ENCODE peak calls at places on chromosomes 4 and X, in six cellular contexts. Z is AG09319; U is cardiac muscle cell; T is type B pancreatic cell; L is CD4-positive, alpha-beta T cell; S is cardiac fibroblast. V is an unnamed sample.

GRCh38 chr4:128403586-128403985 is 116.0 kb upstream of the PGRMC2 start:
- DNase-seq in Z (no peak), U (no peak), T (no peak), L (no peak), S (no peak), V (no peak)

GRCh38 chr4:149980941-149981340 is 97.3 kb upstream of the DCLK2 start:
- DNase-seq in Z (no peak), U (peak; percentile 70), T (no peak), L (peak; percentile 13), S (peak; percentile 74), V (peak; percentile 67)

GRCh38 chr4:38119663-38120374 is 159.6 kb downstream of the PTTG2 start:
- DNase-seq in Z (peak; percentile 59), U (peak; percentile 62), T (no peak), L (no peak), S (peak; percentile 57), V (no peak)

GRCh38 chrX:106300239-106300638 is 132.1 kb downstream of the PWWP3B start:
- DNase-seq in Z (no peak), U (no peak), T (no peak), L (no peak), S (peak; percentile 15), V (no peak)

GRCh38 chrX:28586891-28587635 is at the start of gene IL1RAPL1:
- DNase-seq in Z (no peak), U (peak; percentile 81), T (no peak), L (no peak), S (peak; percentile 65), V (no peak)

GRCh38 chrX:103565752-103566151 is 19.6 kb upstream of the TCEAL4 start:
- DNase-seq in Z (no peak), U (peak; percentile 80), T (no peak), L (no peak), S (peak; percentile 59), V (no peak)

GRCh38 chr4:99722662-99723061 is 65.0 kb upstream of the C4orf54 start:
- DNase-seq in Z (no peak), U (peak; percentile 5), T (no peak), L (no peak), S (peak; percentile 24), V (no peak)

GRCh38 chr4:167622481-167623240 is 388.4 kb upstream of the SPOCK3 start:
- DNase-seq in Z (no peak), U (peak; percentile 74), T (peak; percentile 77), L (no peak), S (peak; percentile 73), V (peak; percentile 83)

GRCh38 chr4:13162886-13163285 is 321.3 kb downstream of the RAB28 start:
- DNase-seq in Z (no peak), U (peak; percentile 22), T (no peak), L (no peak), S (no peak), V (no peak)

GRCh38 chrX:76815754-76816153 is 388.2 kb downstream of the MAGEE1 start:
- DNase-seq in Z (no peak), U (no peak), T (no peak), L (no peak), S (no peak), V (no peak)

GRCh38 chr4:52098618-52099017 is 47.5 kb downstream of the SPATA18 start:
- DNase-seq in Z (no peak), U (no peak), T (no peak), L (no peak), S (no peak), V (no peak)

GRCh38 chr4:28481565-28481964 is 1620.9 kb downstream of the STIM2 start:
- DNase-seq in Z (no peak), U (no peak), T (no peak), L (no peak), S (no peak), V (no peak)

GRCh38 chrX:115892787-115893671 is 277.5 kb upstream of the AGTR2 start:
- DNase-seq in Z (peak; percentile 36), U (peak; percentile 45), T (peak; percentile 60), L (no peak), S (peak; percentile 28), V (no peak)

GRCh38 chrX:16140448-16140847 is 17.1 kb downstream of the GRPR start:
- DNase-seq in Z (no peak), U (no peak), T (no peak), L (no peak), S (no peak), V (no peak)

GRCh38 chr4:5205981-5206380 is 154.7 kb downstream of the STK32B start:
- DNase-seq in Z (no peak), U (no peak), T (no peak), L (no peak), S (no peak), V (no peak)

GRCh38 chrX:116232833-116233232 is 62.3 kb downstream of the AGTR2 start:
- DNase-seq in Z (peak; percentile 10), U (peak; percentile 81), T (no peak), L (no peak), S (peak; percentile 84), V (no peak)

GRCh38 chr4:113332701-113333100 is 283.2 kb downstream of the ANK2 start:
- DNase-seq in Z (no peak), U (no peak), T (no peak), L (no peak), S (no peak), V (no peak)

GRCh38 chrX:71637253-71637618 is 18.9 kb upstream of the CXCR3 start:
- DNase-seq in Z (no peak), U (no peak), T (no peak), L (no peak), S (peak; percentile 51), V (no peak)

GRCh38 chr4:111501946-111502345 is 643.3 kb upstream of the FAM241A start:
- DNase-seq in Z (no peak), U (no peak), T (no peak), L (no peak), S (no peak), V (no peak)

GRCh38 chr4:89757154-89757723 is 79.7 kb downstream of the SNCA start:
- DNase-seq in Z (no peak), U (no peak), T (no peak), L (no peak), S (no peak), V (no peak)

GRCh38 chr4:86977621-86978184 is 42.9 kb downstream of the AFF1 start:
- DNase-seq in Z (no peak), U (peak; percentile 53), T (no peak), L (no peak), S (peak; percentile 80), V (no peak)

GRCh38 chr4:85478576-85478975 is 3.6 kb downstream of the ARHGAP24 start:
- DNase-seq in Z (no peak), U (peak; percentile 77), T (no peak), L (no peak), S (peak; percentile 70), V (no peak)

GRCh38 chrX:15512401-15512965 is 11.9 kb downstream of the BMX start:
- DNase-seq in Z (no peak), U (no peak), T (no peak), L (no peak), S (peak; percentile 32), V (no peak)

GRCh38 chrX:23662853-23663252 is 4.4 kb upstream of the PRDX4 start:
- DNase-seq in Z (peak; percentile 10), U (peak; percentile 30), T (no peak), L (no peak), S (peak; percentile 72), V (no peak)

GRCh38 chr4:16140520-16141249 is 56.9 kb upstream of the PROM1 start:
- DNase-seq in Z (peak; percentile 88), U (peak; percentile 96), T (no peak), L (no peak), S (peak; percentile 95), V (no peak)

GRCh38 chr4:98995183-98996055 is at the start of gene METAP1:
- DNase-seq in Z (peak; percentile 85), U (peak; percentile 96), T (peak; percentile 91), L (peak; percentile 97), S (peak; percentile 91), V (peak; percentile 89)

GRCh38 chrX:17846045-17846444 is 15.1 kb downstream of the RAI2 start:
- DNase-seq in Z (no peak), U (no peak), T (no peak), L (no peak), S (no peak), V (no peak)

GRCh38 chrX:29297171-29297800 is 710.0 kb downstream of the IL1RAPL1 start:
- DNase-seq in Z (no peak), U (no peak), T (no peak), L (no peak), S (no peak), V (no peak)

GRCh38 chr4:102734116-102734515 is 26.7 kb downstream of the MANBA start:
- DNase-seq in Z (no peak), U (no peak), T (no peak), L (no peak), S (no peak), V (no peak)

GRCh38 chr4:19473569-19473968 is 778.1 kb upstream of the SLIT2 start:
- DNase-seq in Z (no peak), U (peak; percentile 33), T (no peak), L (no peak), S (no peak), V (no peak)

DNA sequence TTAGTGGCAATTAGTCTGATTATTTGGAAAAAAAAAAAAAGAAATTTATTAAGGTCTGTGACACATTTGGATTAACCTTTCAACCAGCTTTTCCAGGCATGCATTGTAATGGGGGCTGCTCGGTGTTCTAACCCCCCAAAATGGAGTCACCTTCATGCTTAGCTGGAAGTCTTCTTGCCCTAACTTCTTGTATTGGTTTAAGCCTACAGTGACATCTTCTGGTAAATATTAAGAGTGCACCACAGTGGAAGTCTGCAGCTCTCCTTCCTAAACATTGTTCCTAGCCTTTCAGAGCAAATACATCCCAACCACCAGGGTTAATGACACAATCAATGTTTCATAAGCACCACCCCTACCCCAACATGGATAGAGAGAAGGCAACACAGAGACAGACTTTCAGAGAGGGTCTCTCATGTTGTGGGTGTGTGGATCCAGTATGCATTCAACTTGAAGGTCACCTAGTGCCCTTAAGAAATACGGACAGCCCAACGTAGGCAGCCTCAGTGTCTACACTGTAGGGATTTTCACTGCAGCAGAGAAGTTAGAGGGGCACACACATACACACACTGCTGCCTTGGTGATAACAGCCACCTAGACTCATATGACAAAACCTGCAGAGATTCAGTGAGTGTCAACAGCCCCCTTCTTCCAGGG is 142.9 kb upstream of the MBNL3 start:
- DNase-seq in Z (no peak), U (peak; percentile 53), T (no peak), L (no peak), S (peak; percentile 49), V (peak; percentile 5)
- TF ChIP-seq CTCF in Z (peak; percentile 55), U (peak; percentile 50), T (peak; percentile 78), L (peak; percentile 39), S (peak; percentile 43), V (no peak)

GRCh38 chr4:88706574-88706973 is 8.9 kb upstream of the NAP1L5 start:
- DNase-seq in Z (peak; percentile 31), U (peak; percentile 83), T (no peak), L (no peak), S (peak; percentile 83), V (peak; percentile 23)
- TF ChIP-seq CTCF in Z (peak; percentile 66), U (peak; percentile 69), T (peak; percentile 69), L (no peak), S (peak; percentile 65), V (no peak)

DNA sequence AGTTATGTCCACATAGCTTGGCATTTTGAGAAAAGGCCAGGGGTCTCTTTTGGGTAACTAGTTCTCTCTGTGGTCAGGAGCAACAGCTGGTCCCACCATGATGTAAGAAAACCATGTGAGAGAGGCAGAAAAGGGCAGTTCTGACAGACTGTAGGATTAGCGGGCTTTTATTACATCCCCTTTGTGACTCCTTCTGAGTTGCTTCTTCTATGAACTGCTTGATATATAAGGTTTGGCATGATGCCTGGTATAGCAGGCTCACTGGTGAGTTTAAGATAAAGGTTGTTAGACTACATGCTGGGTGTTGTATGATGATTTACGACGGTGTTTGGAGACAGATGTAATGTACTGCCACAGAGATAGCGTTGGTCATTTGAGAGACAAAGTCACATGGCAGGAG is 2308.1 kb upstream of the AGA start:
- DNase-seq in Z (no peak), U (no peak), T (no peak), L (no peak), S (no peak), V (no peak)
- TF ChIP-seq CTCF in Z (no peak), U (no peak), T (no peak), L (no peak), S (no peak), V (no peak)

GRCh38 chr4:170589597-170590191 is 499.9 kb upstream of the AADAT start:
- DNase-seq in Z (no peak), U (no peak), T (no peak), L (no peak), S (peak; percentile 20), V (no peak)
- TF ChIP-seq CTCF in Z (no peak), U (no peak), T (peak; percentile 66), L (no peak), S (peak; percentile 1), V (peak; percentile 61)

V was measured in endothelial cell.